ENCODE peak calls at places on chromosomes 2 and 18, in five cellular contexts. V is T-helper 1 cell; G is hippocampal formation; I is mammary epithelial cell; E is stimulated activated CD8-positive, alpha-beta memory T cell treated with anti-CD3 and anti-CD28 coated beads, Interleukin-15, amount 100 ng/mL, for 48 hours. P is an unnamed sample.

GRCh38 chr2:167853717-167854116 is 393.7 kb downstream of the STK39 start:
- DNase-seq in V (no peak), G (no peak), I (no peak), E (no peak), P (no peak)

GRCh38 chr2:191857406-191857805 is 10.5 kb upstream of the CAVIN2 start:
- DNase-seq in V (no peak), G (no peak), I (peak), E (no peak), P (peak)

GRCh38 chr2:20588918-20589871 is 61.7 kb downstream of the HS1BP3 start:
- DNase-seq in V (no peak), G (no peak), I (no peak), E (no peak), P (no peak)

GRCh38 chr2:106280224-106280623 is 86.1 kb upstream of the UXS1 start:
- DNase-seq in V (no peak), G (no peak), I (no peak), E (no peak), P (no peak)

GRCh38 chr2:100823665-100824438 is 3.9 kb downstream of the NPAS2 start:
- DNase-seq in V (no peak), G (no peak), I (no peak), E (no peak), P (no peak)

GRCh38 chr18:23689031-23689615 is at the start of gene LAMA3:
- DNase-seq in V (no peak), G (no peak), I (peak), E (no peak), P (peak)

GRCh38 chr2:46177461-46178089 is 119.6 kb upstream of the EPAS1 start:
- DNase-seq in V (no peak), G (no peak), I (no peak), E (no peak), P (no peak)

GRCh38 chr2:225113356-225114015 is 71.2 kb upstream of the DOCK10 start:
- DNase-seq in V (no peak), G (peak), I (no peak), E (no peak), P (no peak)

GRCh38 chr2:224869601-224870000 is 153.4 kb upstream of the CCDC195 start:
- DNase-seq in V (no peak), G (no peak), I (peak), E (no peak), P (peak)

GRCh38 chr18:9971313-9971920 is 57.6 kb downstream of the VAPA start:
- DNase-seq in V (no peak), G (peak), I (peak), E (peak), P (peak)

GRCh38 chr2:202014328-202015034 is 19.2 kb upstream of the FZD7 start:
- DNase-seq in V (no peak), G (no peak), I (peak), E (no peak), P (peak)

GRCh38 chr2:160322320-160322719 is 122.2 kb upstream of the ITGB6 start:
- DNase-seq in V (no peak), G (no peak), I (no peak), E (no peak), P (no peak)

GRCh38 chr18:56043691-56044090 is 455.7 kb upstream of the TCF4 start:
- DNase-seq in V (no peak), G (peak), I (peak), E (no peak), P (no peak)

GRCh38 chr18:38606841-38607240 is 1041.2 kb upstream of the CELF4 start:
- DNase-seq in V (no peak), G (no peak), I (no peak), E (no peak), P (no peak)

GRCh38 chr18:75483662-75484061 is 56.2 kb upstream of the SMIM21 start:
- DNase-seq in V (no peak), G (no peak), I (no peak), E (no peak), P (no peak)

GRCh38 chr18:12819822-12820221 is 64.2 kb downstream of the PTPN2 start:
- DNase-seq in V (no peak), G (no peak), I (no peak), E (no peak), P (no peak)

GRCh38 chr2:160657206-160657605 is 163.6 kb upstream of the RBMS1 start:
- DNase-seq in V (no peak), G (no peak), I (no peak), E (no peak), P (no peak)

GRCh38 chr2:106039634-106040033 is 154.5 kb downstream of the UXS1 start:
- DNase-seq in V (no peak), G (no peak), I (no peak), E (no peak), P (no peak)

GRCh38 chr2:220259656-220260055 is 632.2 kb downstream of the SLC4A3 start:
- DNase-seq in V (no peak), G (no peak), I (no peak), E (no peak), P (no peak)

GRCh38 chr2:232447091-232447620 is 8.8 kb upstream of the ALPI start:
- DNase-seq in V (no peak), G (no peak), I (no peak), E (no peak), P (no peak)

GRCh38 chr2:4020153-4020552 is 316.8 kb downstream of the DCDC2C start:
- DNase-seq in V (no peak), G (no peak), I (no peak), E (no peak), P (no peak)

GRCh38 chr18:73684651-73685050 is 463.0 kb downstream of the FBXO15 start:
- DNase-seq in V (no peak), G (no peak), I (peak), E (no peak), P (peak)

GRCh38 chr18:74897971-74898657 is 300.4 kb downstream of the ZNF407 start:
- DNase-seq in V (no peak), G (peak), I (peak), E (no peak), P (peak)

GRCh38 chr18:31162825-31163435 is at the start of gene DSC1:
- DNase-seq in V (no peak), G (no peak), I (no peak), E (no peak), P (no peak)

P was measured in PC-3.